ENCODE peak calls at places on chromosomes 5 and 9, in four cellular contexts. One of them, this sample, is unnamed.

GRCh38 chr5:54884195-54884536 is 101.2 kb downstream of the ESM1 start:
- DNase-seq in HL-60: no peak
- DNase-seq in testis: no peak
- DNase-seq in cardiac muscle cell: no peak
- DNase-seq in this sample: no peak

GRCh38 chr5:69238760-69239251 is 4.1 kb downstream of the CDK7 start:
- DNase-seq in testis: no peak
- DNase-seq in HL-60: no peak
- DNase-seq in cardiac muscle cell: no peak
- DNase-seq in this sample: no peak

GRCh38 chr5:144068926-144069325 is 101.5 kb downstream of the YIPF5 start:
- DNase-seq in HL-60: no peak
- DNase-seq in cardiac muscle cell: no peak
- DNase-seq in testis: no peak
- DNase-seq in this sample: no peak

GRCh38 chr5:19676895-19677294 is 311.1 kb downstream of the CDH18 start:
- DNase-seq in HL-60: no peak
- DNase-seq in cardiac muscle cell: no peak
- DNase-seq in testis: no peak
- DNase-seq in this sample: no peak

GRCh38 chr5:71899865-71900342 is 180.8 kb downstream of the CARTPT start:
- DNase-seq in testis: no peak
- DNase-seq in cardiac muscle cell: no peak
- DNase-seq in HL-60: no peak
- DNase-seq in this sample: no peak

GRCh38 chr9:114525505-114525904 is 20.2 kb upstream of the WHRN start:
- DNase-seq in cardiac muscle cell: no peak
- DNase-seq in HL-60: no peak
- DNase-seq in testis: no peak
- DNase-seq in this sample: no peak

GRCh38 chr9:136372561-136373299 is 739 bp downstream of the CARD9 start:
- DNase-seq in cardiac muscle cell: peak; percentile 19
- DNase-seq in testis: peak; percentile 51
- DNase-seq in HL-60: peak; percentile 93
- DNase-seq in this sample: peak; percentile 84

GRCh38 chr9:135492886-135493669 is 7.4 kb upstream of the MRPS2 start:
- DNase-seq in testis: no peak
- DNase-seq in cardiac muscle cell: no peak
- DNase-seq in HL-60: no peak
- DNase-seq in this sample: no peak

GRCh38 chr5:176365663-176366574 is 632 bp downstream of the ARL10 start:
- DNase-seq in HL-60: no peak
- DNase-seq in testis: peak; percentile 43
- DNase-seq in cardiac muscle cell: peak; percentile 47
- DNase-seq in this sample: peak; percentile 96

GRCh38 chr9:130183133-130183762 is 11.0 kb downstream of the NCS1 start:
- DNase-seq in cardiac muscle cell: peak; percentile 76
- DNase-seq in HL-60: no peak
- DNase-seq in testis: no peak
- DNase-seq in this sample: peak; percentile 72

GRCh38 chr5:112284561-112284960 is 134.5 kb downstream of the EPB41L4A start:
- DNase-seq in HL-60: no peak
- DNase-seq in testis: no peak
- DNase-seq in cardiac muscle cell: peak; percentile 38
- DNase-seq in this sample: no peak

GRCh38 chr5:59745422-59745863 is 148.1 kb downstream of the PDE4D start:
- DNase-seq in testis: no peak
- DNase-seq in HL-60: no peak
- DNase-seq in cardiac muscle cell: no peak
- DNase-seq in this sample: no peak

GRCh38 chr5:122110990-122111389 is 18.4 kb upstream of the ZNF474 start:
- DNase-seq in cardiac muscle cell: no peak
- DNase-seq in HL-60: no peak
- DNase-seq in testis: no peak
- DNase-seq in this sample: no peak
- H3K27ac ChIP-seq in cardiac muscle cell: no peak overlapping the region
- H3K27ac ChIP-seq in HL-60: no peak overlapping the region
- H3K27ac ChIP-seq in testis: no peak overlapping the region
- H3K27ac ChIP-seq in this sample: no peak overlapping the region

DNA sequence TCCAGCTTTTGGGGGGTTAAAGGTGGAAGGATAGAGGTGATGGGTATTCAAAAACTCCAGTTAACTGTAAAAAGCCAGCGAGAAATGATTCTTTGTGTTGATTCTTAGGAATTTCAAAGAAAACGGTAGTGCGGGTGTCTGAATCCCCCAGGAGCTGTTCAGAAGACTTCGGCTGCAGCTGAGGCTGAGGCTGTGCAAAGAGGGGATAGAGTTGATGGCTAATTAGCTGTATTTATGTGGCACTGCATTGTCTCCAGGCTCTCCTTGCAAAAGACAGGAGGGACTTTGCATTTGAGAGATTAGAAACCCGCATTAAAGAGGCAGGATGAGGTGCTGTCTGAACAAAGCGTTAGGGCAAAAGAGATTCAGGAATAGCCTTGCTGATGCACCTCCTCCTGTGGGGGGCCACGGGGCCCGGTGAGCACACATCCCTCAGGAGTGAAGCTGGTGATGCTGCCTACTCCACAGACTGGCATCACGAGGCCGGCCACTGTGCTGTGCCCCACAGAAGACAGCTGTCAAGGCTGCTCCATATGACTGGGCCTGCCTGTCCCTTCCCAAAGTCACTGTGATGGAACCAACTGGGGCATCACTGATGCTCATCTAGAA is 343.6 kb upstream of the DAP start:
- DNase-seq in cardiac muscle cell: no peak
- DNase-seq in testis: no peak
- DNase-seq in HL-60: no peak
- DNase-seq in this sample: no peak
- H3K27ac ChIP-seq in cardiac muscle cell: no peak overlapping the region
- H3K27ac ChIP-seq in testis: no peak overlapping the region
- H3K27ac ChIP-seq in HL-60: no peak overlapping the region
- H3K27ac ChIP-seq in this sample: no peak overlapping the region

DNA sequence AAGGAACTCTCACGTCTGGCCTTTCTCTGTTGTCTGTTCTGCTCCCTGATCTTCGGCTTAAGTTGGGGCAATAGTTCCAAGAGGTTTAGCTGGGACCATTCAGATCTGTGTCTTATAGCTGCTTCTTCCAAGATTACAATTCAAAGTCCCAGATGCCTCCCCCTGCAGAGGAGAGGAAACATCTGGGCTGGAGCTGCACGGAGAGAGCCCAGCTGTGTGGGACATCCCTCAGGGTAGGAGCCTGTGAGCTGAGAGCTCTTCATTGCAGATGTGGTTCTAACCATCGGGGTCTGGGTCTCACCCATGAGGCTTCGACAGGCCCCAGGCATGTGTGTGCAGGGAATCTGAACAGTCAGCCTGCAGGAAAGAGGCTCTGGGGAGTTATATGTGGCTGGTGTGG is 9.0 kb upstream of the PHF19 start:
- DNase-seq in HL-60: no peak
- DNase-seq in testis: no peak
- DNase-seq in cardiac muscle cell: no peak
- DNase-seq in this sample: peak; percentile 50
- H3K27ac ChIP-seq in HL-60: no peak overlapping the region
- H3K27ac ChIP-seq in testis: no peak overlapping the region
- H3K27ac ChIP-seq in cardiac muscle cell: peak overlapping the region; percentile 73
- H3K27ac ChIP-seq in this sample: no peak overlapping the region

DNA sequence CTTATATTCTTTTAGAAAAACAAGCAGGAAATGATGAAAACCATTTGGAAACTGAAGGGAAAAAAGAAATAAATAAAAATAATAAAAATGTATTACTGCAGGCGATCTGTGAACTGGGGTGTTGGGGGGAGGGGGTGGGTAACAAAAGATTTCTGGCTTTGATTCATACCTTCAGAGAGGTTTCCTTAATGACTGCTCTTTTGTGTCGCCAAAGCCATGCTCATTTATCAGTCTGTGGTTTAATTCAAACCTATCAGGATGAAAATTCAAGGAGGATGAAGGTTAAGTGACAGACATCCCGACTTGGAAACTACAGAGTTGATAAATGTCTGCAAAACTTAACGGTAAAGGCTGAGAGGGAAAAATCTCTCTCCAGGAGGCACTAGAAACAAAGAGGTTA is 278.1 kb downstream of the PSAT1 start:
- DNase-seq in testis: no peak
- DNase-seq in HL-60: no peak
- DNase-seq in cardiac muscle cell: no peak
- DNase-seq in this sample: no peak
- H3K27ac ChIP-seq in testis: no peak overlapping the region
- H3K27ac ChIP-seq in HL-60: no peak overlapping the region
- H3K27ac ChIP-seq in cardiac muscle cell: no peak overlapping the region
- H3K27ac ChIP-seq in this sample: no peak overlapping the region

DNA sequence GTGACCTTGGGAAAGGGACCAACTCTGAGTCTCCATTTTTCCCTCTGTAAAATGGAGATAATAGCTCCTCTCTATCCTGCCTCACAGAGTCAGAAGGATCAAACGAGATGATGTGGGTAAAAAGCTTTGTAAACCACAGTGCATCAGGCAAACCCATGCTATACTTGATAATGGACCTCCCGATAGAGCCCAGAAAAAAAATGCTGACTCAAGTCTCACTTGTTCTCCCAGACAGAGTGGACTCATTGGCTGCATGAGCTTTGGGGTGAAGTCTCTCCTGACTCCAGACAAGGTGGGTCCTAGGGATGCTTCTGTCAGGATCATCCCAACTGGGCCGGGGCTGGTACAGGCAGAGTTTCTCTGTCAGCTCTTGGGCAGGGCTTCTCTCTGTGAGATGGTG is 32.0 kb downstream of the RGS3 start:
- DNase-seq in HL-60: no peak
- DNase-seq in cardiac muscle cell: no peak
- DNase-seq in testis: no peak
- DNase-seq in this sample: no peak
- H3K27ac ChIP-seq in HL-60: no peak overlapping the region
- H3K27ac ChIP-seq in cardiac muscle cell: no peak overlapping the region
- H3K27ac ChIP-seq in testis: no peak overlapping the region
- H3K27ac ChIP-seq in this sample: no peak overlapping the region

GRCh38 chr5:957730-958485 is 50.7 kb upstream of the NKD2 start:
- DNase-seq in cardiac muscle cell: no peak
- DNase-seq in HL-60: no peak
- DNase-seq in testis: no peak
- DNase-seq in this sample: peak; percentile 41

GRCh38 chr5:958701-959571 is 49.7 kb upstream of the NKD2 start:
- DNase-seq in cardiac muscle cell: no peak
- DNase-seq in HL-60: no peak
- DNase-seq in testis: peak; percentile 51
- DNase-seq in this sample: peak; percentile 43

GRCh38 chr5:956178-956761 is 52.3 kb upstream of the NKD2 start:
- DNase-seq in testis: no peak
- DNase-seq in cardiac muscle cell: no peak
- DNase-seq in HL-60: no peak
- DNase-seq in this sample: peak; percentile 2

GRCh38 chr5:959581-960531 is 48.7 kb upstream of the NKD2 start:
- DNase-seq in HL-60: no peak
- DNase-seq in testis: no peak
- DNase-seq in cardiac muscle cell: no peak
- DNase-seq in this sample: peak; percentile 29

GRCh38 chr5:956941-957729 is 51.5 kb upstream of the NKD2 start:
- DNase-seq in HL-60: no peak
- DNase-seq in cardiac muscle cell: peak; percentile 32
- DNase-seq in testis: no peak
- DNase-seq in this sample: peak; percentile 28
- H3K27ac ChIP-seq in HL-60: no peak overlapping the region
- H3K27ac ChIP-seq in cardiac muscle cell: no peak overlapping the region
- H3K27ac ChIP-seq in testis: no peak overlapping the region
- H3K27ac ChIP-seq in this sample: peak overlapping the region; percentile 52

DNA sequence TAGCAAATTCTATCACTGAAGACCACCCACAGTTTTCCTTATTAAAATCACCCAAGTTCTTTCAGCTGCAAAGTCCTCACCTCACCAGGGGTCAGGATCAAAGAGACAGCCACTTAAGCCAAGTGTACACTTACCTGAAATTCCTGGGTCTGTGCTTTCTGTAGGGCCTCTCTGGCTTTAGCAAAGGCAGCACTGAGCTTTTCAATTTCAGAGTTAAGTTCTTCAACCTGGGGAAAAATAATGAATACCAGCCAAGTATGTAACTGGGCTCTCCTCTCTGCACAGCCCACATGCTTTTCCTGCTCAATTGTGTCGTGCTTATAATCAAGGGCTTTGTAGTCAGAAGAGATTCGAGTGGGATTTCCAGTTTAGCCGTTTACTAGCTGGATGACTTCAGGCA is 55.1 kb downstream of the CDK5RAP2 start:
- DNase-seq in HL-60: no peak
- DNase-seq in testis: no peak
- DNase-seq in cardiac muscle cell: no peak
- DNase-seq in this sample: no peak
- H3K27ac ChIP-seq in HL-60: no peak overlapping the region
- H3K27ac ChIP-seq in testis: no peak overlapping the region
- H3K27ac ChIP-seq in cardiac muscle cell: no peak overlapping the region
- H3K27ac ChIP-seq in this sample: no peak overlapping the region

GRCh38 chr9:110752766-110753165 is 84.2 kb downstream of the MUSK start:
- DNase-seq in cardiac muscle cell: no peak
- DNase-seq in HL-60: no peak
- DNase-seq in testis: no peak
- DNase-seq in this sample: no peak
- H3K27ac ChIP-seq in cardiac muscle cell: no peak overlapping the region
- H3K27ac ChIP-seq in HL-60: no peak overlapping the region
- H3K27ac ChIP-seq in testis: no peak overlapping the region
- H3K27ac ChIP-seq in this sample: no peak overlapping the region

This sample was measured in SK-N-SH.